ENCODE peak calls at places on chromosomes 16 and 17, in five cellular contexts. Y, F, Q, I and S are unnamed samples.

GRCh38 chr16:58098207-58099096 is 30.7 kb downstream of the CFAP20 start:
- DNase-seq in Y (no peak), F (no peak), I (no peak), Q (no peak), S (no peak)

GRCh38 chr17:45287526-45288264 is 25.8 kb upstream of the SPATA32 start:
- DNase-seq in Q (no peak), I (peak; percentile 49), F (no peak), Y (no peak), S (no peak)

GRCh38 chr17:16083223-16083622 is 83.6 kb downstream of the TTC19 start:
- DNase-seq in Y (no peak), Q (no peak), F (no peak), I (no peak), S (no peak)

GRCh38 chr17:63995626-63996025 is 2.5 kb upstream of the PRR29 start:
- DNase-seq in F (no peak), Q (no peak), Y (no peak), I (no peak), S (no peak)

GRCh38 chr16:30472328-30472942 is at the start of gene ITGAL:
- DNase-seq in Q (no peak), I (no peak), Y (peak; percentile 15), F (no peak), S (peak; percentile 84)

GRCh38 chr16:49671325-49671724 is 184.6 kb downstream of the ZNF423 start:
- DNase-seq in Q (no peak), Y (no peak), F (no peak), I (no peak), S (no peak)

GRCh38 chr16:56702836-56703235 is 20.6 kb downstream of the MT1X start:
- DNase-seq in Y (no peak), F (no peak), Q (no peak), I (no peak), S (no peak)

GRCh38 chr17:69047368-69048263 is 13.1 kb downstream of the ABCA9 start:
- DNase-seq in Q (no peak), Y (peak; percentile 61), I (peak; percentile 85), F (no peak), S (no peak)

GRCh38 chr17:80277751-80278671 is 17.4 kb downstream of the RNF213 start:
- DNase-seq in F (no peak), I (no peak), Q (peak; percentile 63), Y (no peak), S (no peak)

GRCh38 chr17:66240630-66241029 is 11.4 kb upstream of the APOH start:
- DNase-seq in Y (no peak), Q (no peak), F (no peak), I (no peak), S (no peak)

GRCh38 chr17:40562841-40563370 is 2.4 kb downstream of the CCR7 start:
- DNase-seq in Q (no peak), Y (no peak), I (no peak), F (no peak), S (no peak)

GRCh38 chr17:3919123-3919624 is 2.9 kb upstream of the P2RX1 start:
- DNase-seq in F (no peak), I (no peak), Q (no peak), Y (no peak), S (no peak)

GRCh38 chr16:10130482-10130996 is 51.7 kb downstream of the GRIN2A start:
- DNase-seq in Y (no peak), I (no peak), Q (no peak), F (no peak), S (no peak)

GRCh38 chr16:49021136-49021535 is 260.5 kb downstream of the CBLN1 start:
- DNase-seq in Y (no peak), F (no peak), I (no peak), Q (no peak), S (no peak)

GRCh38 chr17:75181608-75182318 is 996 bp downstream of the SUMO2 start:
- DNase-seq in Q (peak; percentile 17), I (no peak), F (no peak), Y (peak; percentile 20), S (no peak)

DNA sequence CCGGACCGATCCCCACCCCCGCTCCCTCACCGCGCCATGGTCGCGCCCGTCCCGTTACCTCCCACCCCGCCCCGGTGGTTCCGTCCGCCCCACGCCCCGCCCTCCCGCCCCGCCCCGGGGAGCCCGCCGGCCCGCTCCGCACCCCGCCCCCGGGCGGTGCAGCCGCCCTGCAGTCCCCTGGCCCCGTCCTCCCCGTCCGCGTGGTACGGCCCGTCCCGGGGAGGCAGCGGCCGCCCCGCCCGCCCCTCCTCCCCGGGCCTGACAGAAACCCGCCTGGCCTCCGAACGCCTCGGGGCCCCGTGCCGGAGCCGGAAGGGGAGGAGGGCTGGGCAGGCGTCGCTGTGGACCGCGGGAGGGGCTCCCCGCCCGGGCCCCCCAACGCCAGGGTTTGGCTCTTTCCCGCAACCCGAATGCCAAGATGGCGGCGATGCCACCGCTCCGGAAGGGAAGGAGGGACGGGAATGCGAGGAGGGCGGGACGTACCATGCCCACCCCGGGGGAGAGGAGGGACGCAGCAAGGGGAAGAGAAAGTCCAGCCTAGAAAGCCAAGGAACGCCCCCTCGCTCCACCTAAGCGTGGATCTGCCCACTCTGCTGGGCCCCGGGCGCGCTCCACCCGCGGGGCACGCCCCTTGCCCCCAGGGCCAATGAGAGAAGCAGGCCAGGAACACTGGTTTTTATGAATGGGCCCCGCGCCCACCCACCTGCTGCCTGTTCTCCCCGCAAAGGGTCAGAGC is at the start of gene PIP4K2B:
- DNase-seq in Q (peak; percentile 94), I (peak; percentile 97), F (peak; percentile 97), Y (peak; percentile 88), S (peak; percentile 95)
- TF ChIP-seq POLR2A in Q (no peak), I (peak; percentile 40), F (peak; percentile 65), Y (peak; percentile 18), S (peak; percentile 11)

GRCh38 chr16:631808-632358 is 1.1 kb downstream of the WFIKKN1 start:
- DNase-seq in F (no peak), I (no peak), Y (no peak), Q (no peak), S (no peak)

GRCh38 chr16:632486-633335 is 1.9 kb downstream of the WFIKKN1 start:
- DNase-seq in F (no peak), Y (no peak), Q (no peak), I (peak; percentile 12), S (no peak)

GRCh38 chr16:629289-630023 is 1.3 kb upstream of the WFIKKN1 start:
- DNase-seq in I (peak; percentile 21), Y (no peak), F (no peak), Q (no peak), S (no peak)

GRCh38 chr16:630024-630814 is 566 bp upstream of the WFIKKN1 start:
- DNase-seq in I (peak; percentile 17), F (no peak), Q (no peak), Y (no peak), S (no peak)

DNA sequence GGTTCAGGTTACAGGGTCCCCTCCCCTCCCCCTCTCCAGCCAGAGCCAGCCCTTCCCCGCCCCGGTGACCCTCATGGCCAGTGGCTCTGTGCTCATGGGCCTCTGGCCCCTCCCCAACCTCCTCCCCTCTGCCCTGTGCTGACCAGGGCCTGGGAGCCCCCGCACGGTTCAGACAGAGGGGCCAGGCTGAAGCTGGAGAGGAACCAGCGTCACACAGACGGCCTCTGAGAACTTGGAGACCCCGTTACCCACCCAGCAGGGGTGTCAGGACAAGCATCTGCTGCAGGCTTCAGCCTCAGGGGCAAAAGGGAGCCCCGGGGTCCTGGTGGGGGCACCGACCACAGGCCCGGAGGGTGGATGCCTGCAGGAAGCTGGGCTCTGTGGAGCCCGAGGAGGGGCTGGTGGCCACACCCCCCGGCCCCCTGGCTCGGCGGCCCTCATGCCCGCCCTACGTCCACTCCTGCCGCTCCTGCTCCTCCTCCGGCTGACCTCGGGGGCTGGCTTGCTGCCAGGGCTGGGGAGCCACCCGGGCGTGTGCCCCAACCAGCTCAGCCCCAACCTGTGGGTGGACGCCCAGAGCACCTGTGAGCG is at the start of gene WFIKKN1:
- DNase-seq in I (peak; percentile 77), F (no peak), Y (no peak), Q (no peak), S (no peak)
- H3K4me3 ChIP-seq in I (no peak within 1 kb of the TSS), F (no peak within 1 kb of the TSS), Y (no peak within 1 kb of the TSS), Q (no peak within 1 kb of the TSS), S (no peak within 1 kb of the TSS)

GRCh38 chr16:67480833-67481560 is at the start of gene ATP6V0D1:
- DNase-seq in F (peak; percentile 94), I (peak; percentile 99), Y (peak; percentile 98), Q (peak; percentile 97), S (peak; percentile 99)
- TF ChIP-seq POLR2A in F (no peak), I (peak; percentile 81), Y (peak; percentile 84), Q (peak; percentile 89), S (peak; percentile 70)

GRCh38 chr17:57874058-57874419 is 24.2 kb upstream of the MRPS23 start:
- DNase-seq in F (no peak), Q (no peak), Y (no peak), I (no peak), S (no peak)
- H3K4me3 ChIP-seq in F (no peak overlapping the region), Q (no peak overlapping the region), Y (peak overlapping the region; percentile 24), I (no peak overlapping the region), S (no peak overlapping the region)